ENCODE peak calls at places on chromosomes 3 and 15, in five cellular contexts. C, N, G, W and D are unnamed samples. For H3K9me3, the result is how much of the 10 kb centered on the place peaks cover.

GRCh38 chr15:77033417-77033728 is 37.5 kb downstream of the TSPAN3 start:
- DNase-seq in W (no peak), N (peak), C (peak), G (no peak), D (no peak)

GRCh38 chr15:69766156-69766555 is 313.5 kb downstream of the RPLP1 start:
- DNase-seq in N (no peak), G (no peak), C (no peak), W (no peak), D (no peak)

GRCh38 chr3:194836676-194837075 is 151.0 kb downstream of the FAM43A start:
- DNase-seq in G (no peak), C (no peak), W (no peak), N (no peak), D (no peak)

GRCh38 chr15:29687204-29687768 is 135.0 kb downstream of the TJP1 start:
- DNase-seq in N (peak), W (no peak), C (peak), G (no peak), D (no peak)

GRCh38 chr3:184523825-184524615 is 37.6 kb upstream of the EPHB3 start:
- DNase-seq in W (no peak), G (no peak), C (no peak), N (no peak), D (peak)

GRCh38 chr3:52781741-52782140 is 4.3 kb downstream of the ITIH1 start:
- DNase-seq in W (no peak), G (no peak), N (no peak), C (no peak), D (no peak)

GRCh38 chr15:29126821-29127461 is 142.7 kb downstream of the NSMCE3 start:
- DNase-seq in G (no peak), N (no peak), C (no peak), W (no peak), D (no peak)

GRCh38 chr15:91632176-91632575 is 221.3 kb upstream of the SLCO3A1 start:
- DNase-seq in N (no peak), G (no peak), W (no peak), C (no peak), D (no peak)

GRCh38 chr3:161296814-161297213 is 74.5 kb downstream of the SPTSSB start:
- DNase-seq in G (no peak), N (no peak), W (no peak), C (no peak), D (no peak)

GRCh38 chr15:77027697-77028450 is 32.9 kb downstream of the PSTPIP1 start:
- DNase-seq in N (peak), G (no peak), W (no peak), C (no peak), D (no peak)

GRCh38 chr15:40762919-40763800 is 708 bp upstream of the GCHFR start:
- DNase-seq in W (peak), G (no peak), N (peak), C (peak), D (peak)

GRCh38 chr15:30675126-30675525 is 49.2 kb downstream of the ARHGAP11B start:
- DNase-seq in G (no peak), C (no peak), W (no peak), N (no peak), D (no peak)

GRCh38 chr3:187456268-187456667 is 88.1 kb downstream of the RTP4 start:
- DNase-seq in G (no peak), W (no peak), N (peak), C (peak), D (peak)

GRCh38 chr3:139948467-139948866 is 13.5 kb downstream of the CLSTN2 start:
- DNase-seq in C (no peak), N (no peak), G (no peak), W (no peak), D (no peak)

GRCh38 chr3:159741281-159741680 is 247.4 kb upstream of the IL12A start:
- DNase-seq in W (no peak), G (no peak), C (no peak), N (no peak), D (no peak)

GRCh38 chr3:159734681-159735080 is 254.0 kb upstream of the IL12A start:
- DNase-seq in W (no peak), C (no peak), N (no peak), G (no peak), D (no peak)

GRCh38 chr3:159739166-159739565 is 249.5 kb upstream of the IL12A start:
- DNase-seq in C (no peak), N (no peak), G (no peak), W (no peak), D (no peak)

GRCh38 chr3:159740054-159740453 is 248.6 kb upstream of the IL12A start:
- DNase-seq in N (no peak), W (no peak), C (no peak), G (no peak), D (no peak)
- H3K9me3 ChIP-seq in N (under half), W (under half), C (under half), G (under half), D (under half)

GRCh38 chr3:30661107-30661873 is 54.9 kb downstream of the TGFBR2 start:
- DNase-seq in G (no peak), C (no peak), W (no peak), N (no peak), D (no peak)
- H3K27ac ChIP-seq in G (peak), C (peak), W (no peak), N (peak), D (no peak)

DNA sequence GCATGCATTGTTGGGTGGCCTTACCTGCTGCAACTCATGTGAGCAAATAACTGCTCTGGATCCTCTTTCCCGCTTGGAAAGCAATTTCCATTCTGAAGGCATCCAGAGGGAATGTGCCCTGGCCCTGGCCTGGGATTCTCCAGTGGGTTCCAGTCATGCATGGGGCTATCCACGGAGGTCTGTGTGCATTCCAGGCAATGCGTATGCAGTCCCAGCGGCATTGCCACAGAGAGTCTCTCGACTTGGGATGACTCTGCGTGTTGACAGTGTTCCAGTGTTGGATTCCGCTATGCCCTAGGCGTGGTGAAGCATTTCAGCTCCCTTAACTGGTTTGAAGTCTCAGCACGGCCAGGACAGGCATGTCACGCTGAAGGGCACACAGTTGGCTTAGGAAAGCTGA is 113.9 kb downstream of the SNRPN start:
- DNase-seq in N (no peak), G (no peak), C (no peak), W (no peak), D (no peak)
- H3K9me3 ChIP-seq in N (half or more), G (half or more), C (under half), W (half or more), D (under half)

DNA sequence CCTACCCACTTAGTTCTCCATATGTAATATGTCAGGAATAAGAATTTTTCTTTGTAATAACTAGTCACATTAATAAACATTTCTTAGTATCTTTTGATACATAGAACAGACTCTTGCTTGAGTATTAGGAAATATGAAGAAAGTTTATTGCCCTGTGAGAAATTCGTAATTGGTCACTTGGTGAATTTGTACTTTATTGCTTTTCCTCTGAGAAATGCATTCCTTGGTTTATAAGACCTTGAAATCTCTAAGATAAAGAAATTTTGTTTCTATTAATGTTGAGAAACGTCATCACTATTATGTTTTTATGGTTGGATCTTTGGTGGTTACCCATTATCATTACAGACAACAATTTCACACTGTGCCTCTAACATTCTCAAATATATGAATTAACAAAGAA is 652.0 kb upstream of the NECTIN3 start:
- DNase-seq in C (no peak), N (no peak), W (no peak), G (no peak), D (no peak)
- H3K27ac ChIP-seq in C (no peak), N (no peak), W (peak), G (no peak), D (peak)

GRCh38 chr3:156630773-156631093 is 43.7 kb upstream of the TIPARP start:
- DNase-seq in W (no peak), G (no peak), N (no peak), C (no peak), D (peak)
- H3K9me3 ChIP-seq in W (under half), G (under half), N (under half), C (under half), D (under half)

GRCh38 chr3:124813541-124813940 is 73.6 kb downstream of the ITGB5 start:
- DNase-seq in N (peak), G (no peak), C (no peak), W (no peak), D (no peak)
- H3K27ac ChIP-seq in N (peak), G (no peak), C (peak), W (no peak), D (peak)